ENCODE peak calls at places on chromosomes 4 and X, in five cellular contexts. E is AG09319, F is astrocyte, U is pancreas, D is suprapubic skin. B is an unnamed sample.

GRCh38 chr4:83552085-83552484 is 16.2 kb downstream of the GPAT3 start:
- DNase-seq in F (no peak), D (no peak), U (no peak), E (peak; percentile 39), B (no peak)

GRCh38 chr4:88341227-88342192 is 37.1 kb upstream of the HERC6 start:
- DNase-seq in D (no peak), E (peak; percentile 47), U (no peak), F (peak; percentile 92), B (no peak)

GRCh38 chr4:125703443-125703842 is 388.7 kb downstream of the FAT4 start:
- DNase-seq in E (no peak), U (no peak), D (no peak), F (peak; percentile 42), B (no peak)

GRCh38 chr4:141711211-141711610 is 74.8 kb downstream of the IL15 start:
- DNase-seq in E (no peak), D (no peak), U (no peak), F (peak; percentile 6), B (no peak)

GRCh38 chrX:68684291-68684918 is 36.9 kb downstream of the STARD8 start:
- DNase-seq in F (no peak), D (no peak), E (no peak), U (peak; percentile 33), B (no peak)

GRCh38 chr4:115851918-115852766 is 738.7 kb upstream of the NDST4 start:
- DNase-seq in F (peak; percentile 8), E (no peak), U (peak; percentile 38), D (peak; percentile 52), B (no peak)

GRCh38 chr4:70559216-70559830 is 32.7 kb upstream of the AMBN start:
- DNase-seq in E (peak; percentile 5), D (no peak), U (peak; percentile 36), F (peak; percentile 12), B (no peak)

GRCh38 chr4:152585036-152585439 is 49.1 kb upstream of the FBXW7 start:
- DNase-seq in E (no peak), D (no peak), U (no peak), F (no peak), B (no peak)

GRCh38 chr4:128358903-128359260 is 71.3 kb upstream of the PGRMC2 start:
- DNase-seq in U (no peak), F (no peak), E (no peak), D (no peak), B (no peak)

GRCh38 chrX:130578906-130579305 is 177.1 kb downstream of the RBMX2 start:
- DNase-seq in F (no peak), U (no peak), E (no peak), D (no peak), B (no peak)

GRCh38 chr4:71303850-71304249 is 35.0 kb upstream of the SLC4A4 start:
- DNase-seq in F (no peak), D (no peak), E (no peak), U (no peak), B (no peak)

GRCh38 chr4:188107931-188108843 is 1.2 kb downstream of the TRIML2 start:
- DNase-seq in D (no peak), E (no peak), F (no peak), U (no peak), B (no peak)

GRCh38 chrX:30141966-30142365 is 73.4 kb upstream of the MAGEB2 start:
- DNase-seq in D (no peak), F (peak; percentile 9), U (no peak), E (peak; percentile 1), B (no peak)
- TF ChIP-seq CTCF in D (no peak), F (peak; percentile 20), U (no peak), E (peak; percentile 38), B (peak; percentile 70)

DNA sequence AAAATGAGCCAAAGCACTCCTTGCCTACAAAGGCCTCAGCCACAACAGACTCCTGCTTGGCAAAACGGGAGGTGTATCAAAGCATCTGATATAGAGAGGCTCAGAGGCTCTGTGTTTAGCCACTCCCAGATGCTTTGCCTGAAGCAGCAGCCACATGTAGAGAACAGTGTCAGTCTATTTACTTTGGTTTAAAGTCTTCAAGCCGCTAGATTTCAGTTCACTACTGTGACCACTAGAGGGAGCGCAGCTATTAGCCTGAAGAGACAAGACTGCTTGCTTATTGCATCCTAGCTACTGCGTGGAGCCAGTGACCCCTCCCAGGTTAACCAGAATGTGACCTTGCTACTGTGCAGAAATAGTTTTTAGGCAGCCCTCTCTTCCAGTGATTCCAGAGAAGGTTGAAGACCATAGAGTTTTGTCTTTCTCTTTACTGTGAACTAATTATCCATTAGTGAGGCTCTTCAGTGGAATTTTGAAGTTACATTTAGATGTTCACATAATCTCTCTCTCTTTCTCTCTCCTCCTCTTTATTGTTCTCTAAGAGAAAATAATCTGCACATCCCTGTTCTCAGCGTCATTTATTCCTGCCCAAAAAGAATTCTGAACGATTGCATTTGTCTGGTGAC is 39.3 kb downstream of the BMP3 start:
- DNase-seq in D (peak; percentile 81), E (peak; percentile 78), F (peak; percentile 62), U (peak; percentile 56), B (no peak)
- TF ChIP-seq CTCF in D (peak; percentile 44), E (peak; percentile 93), F (peak; percentile 97), U (peak; percentile 82), B (peak; percentile 92)

GRCh38 chr4:76179398-76180318 is 31.5 kb upstream of the NUP54 start:
- DNase-seq in D (peak; percentile 89), E (peak; percentile 58), U (peak; percentile 82), F (peak; percentile 43), B (no peak)
- TF ChIP-seq CTCF in D (peak; percentile 54), E (peak; percentile 91), U (peak; percentile 87), F (peak; percentile 91), B (peak; percentile 98)

DNA sequence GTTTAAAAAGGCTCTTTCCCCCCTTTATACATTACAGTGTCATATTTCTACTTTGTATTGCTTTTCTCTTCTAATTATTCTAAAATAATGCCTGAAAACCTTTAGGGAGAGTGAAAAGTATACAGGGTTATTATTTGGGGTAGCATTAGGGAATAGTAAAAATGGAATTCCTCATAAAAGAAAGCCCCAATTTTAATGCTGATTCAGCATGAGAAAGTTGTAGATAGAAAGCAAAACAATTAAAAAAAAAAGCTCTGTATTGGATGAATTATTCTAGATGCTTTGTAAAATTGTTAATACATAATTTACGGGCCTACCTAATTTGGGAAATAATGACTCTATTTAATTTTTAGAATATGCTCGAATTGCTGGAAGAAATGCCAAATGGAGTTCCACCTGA is 92.4 kb downstream of the RS1 start:
- DNase-seq in E (no peak), D (no peak), U (no peak), F (no peak), B (no peak)
- TF ChIP-seq CTCF in E (no peak), D (no peak), U (no peak), F (no peak), B (no peak)

DNA sequence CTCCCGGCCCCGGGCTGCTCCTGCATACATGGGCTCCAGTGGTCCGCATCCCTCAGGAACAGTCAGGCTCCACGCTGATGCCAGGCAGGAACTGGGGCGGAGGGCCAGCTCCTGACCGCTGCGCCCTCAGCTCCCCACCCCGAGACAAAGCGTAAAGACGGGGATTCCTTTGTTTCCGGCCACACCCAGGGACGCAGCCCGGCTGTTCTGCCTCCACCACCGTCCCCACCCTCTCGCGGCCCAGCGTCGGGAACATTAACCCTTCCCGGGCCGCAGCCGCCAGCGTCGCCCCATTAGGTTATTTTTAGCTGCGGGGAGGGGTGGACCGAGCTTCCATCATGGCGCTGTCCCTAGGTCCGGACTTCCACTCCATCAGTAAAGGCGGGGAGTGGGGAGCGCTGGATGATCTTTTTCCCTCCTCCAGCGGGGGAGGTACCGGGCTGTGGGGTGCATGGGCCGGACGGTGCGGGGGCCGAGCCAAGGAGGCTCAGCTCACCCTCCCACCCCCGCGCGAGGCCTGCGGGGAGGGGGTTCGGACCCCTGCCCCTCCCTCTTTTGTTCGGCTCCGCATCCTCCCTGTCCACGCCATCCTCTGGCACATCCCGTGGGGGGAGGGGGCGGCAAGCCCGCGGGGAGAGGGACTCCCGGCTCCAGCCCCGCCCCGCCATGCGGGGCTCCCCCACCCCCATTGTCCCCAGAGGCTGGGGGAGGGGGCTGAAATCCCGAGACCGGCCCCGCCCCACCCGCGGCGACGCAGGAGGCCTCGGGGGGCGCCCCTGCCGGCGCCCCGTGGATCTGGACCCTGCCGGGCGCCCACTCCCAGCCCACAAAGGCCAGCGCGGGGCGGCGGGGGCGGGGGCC is 5.3 kb downstream of the CRMP1 start:
- DNase-seq in U (no peak), D (no peak), F (no peak), E (no peak), B (no peak)
- TF ChIP-seq CTCF in U (no peak), D (no peak), F (no peak), E (no peak), B (peak; percentile 42)

DNA sequence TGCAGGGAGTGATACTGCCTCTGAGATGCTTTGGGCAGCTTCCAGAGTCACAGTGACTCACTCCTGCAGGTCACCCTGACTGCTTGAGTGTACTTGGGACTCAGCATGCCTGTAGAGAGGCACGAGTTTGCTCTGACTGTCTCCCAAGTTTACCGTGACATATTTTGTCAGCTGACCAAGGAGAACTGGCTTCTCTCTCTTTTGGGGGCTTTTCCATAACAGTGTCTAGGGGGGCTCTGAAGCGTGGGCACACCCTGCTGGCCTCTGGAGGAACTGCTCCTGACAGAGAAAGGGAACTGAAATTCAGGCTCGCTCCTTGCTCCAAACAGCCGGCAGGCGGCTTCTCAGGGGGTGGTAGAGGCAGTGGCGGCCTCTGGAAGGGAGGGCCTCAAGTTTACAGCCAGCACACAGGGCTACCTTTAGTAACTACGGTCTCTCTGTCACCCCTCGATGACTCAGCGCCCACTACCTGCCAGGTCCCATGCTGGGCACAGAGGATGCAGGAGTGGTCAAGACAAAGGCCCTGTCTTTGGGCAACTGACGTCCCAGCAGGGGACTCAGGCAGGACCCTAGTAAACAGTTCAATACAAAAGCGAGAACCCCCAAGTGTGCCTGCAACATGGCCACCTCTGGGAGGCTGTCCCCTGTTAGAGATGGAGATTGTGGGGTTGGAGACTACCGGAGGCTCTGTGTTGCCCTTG is 17.8 kb downstream of the ZNF185 start:
- DNase-seq in F (peak; percentile 52), U (no peak), E (no peak), D (no peak), B (no peak)
- TF ChIP-seq CTCF in F (peak; percentile 48), U (no peak), E (peak; percentile 64), D (no peak), B (peak; percentile 78)

GRCh38 chr4:2416564-2417195 is 1.8 kb downstream of the ZFYVE28 start:
- DNase-seq in D (no peak), E (no peak), F (no peak), U (no peak), B (no peak)

GRCh38 chr4:2417196-2417764 is 1.2 kb downstream of the ZFYVE28 start:
- DNase-seq in F (no peak), D (no peak), E (no peak), U (no peak), B (no peak)

GRCh38 chr4:2417765-2418651 is at the start of gene ZFYVE28:
- DNase-seq in F (no peak), U (no peak), E (no peak), D (no peak), B (no peak)

GRCh38 chr4:2419814-2420213 is 1.1 kb downstream of the CFAP99 start:
- DNase-seq in F (no peak), E (no peak), U (no peak), D (no peak), B (no peak)

GRCh38 chr4:2418652-2419571 is at the start of gene CFAP99:
- DNase-seq in E (peak; percentile 79), F (peak; percentile 72), D (peak; percentile 98), U (peak; percentile 98), B (peak; percentile 98)
- TF ChIP-seq CTCF in E (no peak), F (no peak), D (no peak), U (no peak), B (peak; percentile 47)

GRCh38 chr4:35723973-35724372 is 520.3 kb downstream of the ARAP2 start:
- DNase-seq in E (no peak), F (no peak), D (no peak), U (no peak), B (no peak)

GRCh38 chr4:35730414-35730813 is 513.9 kb downstream of the ARAP2 start:
- DNase-seq in F (no peak), E (no peak), U (no peak), D (no peak), B (no peak)

GRCh38 chr4:35725131-35725530 is 519.2 kb downstream of the ARAP2 start:
- DNase-seq in F (no peak), U (no peak), E (no peak), D (no peak), B (no peak)
- TF ChIP-seq CTCF in F (no peak), U (no peak), E (no peak), D (no peak), B (no peak)